ENCODE peak calls at places on chromosomes 11 and 22, in six cellular contexts. One of them, this sample, is unnamed.

GRCh38 chr11:119344291-119345010 is 2.1 kb downstream of the MFRP start:
- DNase-seq in type B pancreatic cell: no peak
- DNase-seq in SK-N-SH: no peak
- DNase-seq in A549: no peak
- DNase-seq in AG10803: no peak
- DNase-seq in fibroblast of pulmonary artery: no peak
- DNase-seq in this sample: no peak

GRCh38 chr11:128714121-128714520 is 20.2 kb downstream of the FLI1 start:
- DNase-seq in fibroblast of pulmonary artery: no peak
- DNase-seq in type B pancreatic cell: no peak
- DNase-seq in A549: no peak
- DNase-seq in AG10803: no peak
- DNase-seq in SK-N-SH: no peak
- DNase-seq in this sample: no peak

GRCh38 chr11:65113361-65113756 is 1.7 kb downstream of the TM7SF2 start:
- DNase-seq in fibroblast of pulmonary artery: no peak
- DNase-seq in type B pancreatic cell: no peak
- DNase-seq in AG10803: no peak
- DNase-seq in A549: no peak
- DNase-seq in SK-N-SH: peak
- DNase-seq in this sample: no peak

GRCh38 chr11:72072348-72072747 is 8.0 kb downstream of the NUMA1 start:
- DNase-seq in type B pancreatic cell: no peak
- DNase-seq in fibroblast of pulmonary artery: peak
- DNase-seq in AG10803: peak
- DNase-seq in SK-N-SH: no peak
- DNase-seq in A549: peak
- DNase-seq in this sample: peak

GRCh38 chr22:36781656-36782627 is 6.0 kb upstream of the IFT27 start:
- DNase-seq in AG10803: peak
- DNase-seq in A549: peak
- DNase-seq in SK-N-SH: peak
- DNase-seq in type B pancreatic cell: peak
- DNase-seq in fibroblast of pulmonary artery: peak
- DNase-seq in this sample: peak

GRCh38 chr11:116510886-116511650 is 261.7 kb downstream of the BUD13 start:
- DNase-seq in SK-N-SH: no peak
- DNase-seq in A549: no peak
- DNase-seq in type B pancreatic cell: peak
- DNase-seq in AG10803: no peak
- DNase-seq in fibroblast of pulmonary artery: no peak
- DNase-seq in this sample: no peak

GRCh38 chr22:19120829-19121630 is 1.2 kb downstream of the DGCR2 start:
- DNase-seq in type B pancreatic cell: no peak
- DNase-seq in A549: peak
- DNase-seq in fibroblast of pulmonary artery: peak
- DNase-seq in AG10803: peak
- DNase-seq in SK-N-SH: no peak
- DNase-seq in this sample: no peak

GRCh38 chr11:34940026-34940677 is 23.7 kb downstream of the PDHX start:
- DNase-seq in SK-N-SH: no peak
- DNase-seq in A549: no peak
- DNase-seq in fibroblast of pulmonary artery: peak
- DNase-seq in type B pancreatic cell: no peak
- DNase-seq in AG10803: peak
- DNase-seq in this sample: no peak

GRCh38 chr11:67054851-67055523 is 1.7 kb upstream of the RHOD start:
- DNase-seq in A549: peak
- DNase-seq in type B pancreatic cell: peak
- DNase-seq in fibroblast of pulmonary artery: peak
- DNase-seq in AG10803: peak
- DNase-seq in SK-N-SH: peak
- DNase-seq in this sample: peak

GRCh38 chr11:26905368-26905767 is 88.5 kb upstream of the FIBIN start:
- DNase-seq in type B pancreatic cell: no peak
- DNase-seq in A549: no peak
- DNase-seq in fibroblast of pulmonary artery: peak
- DNase-seq in AG10803: peak
- DNase-seq in SK-N-SH: peak
- DNase-seq in this sample: no peak

GRCh38 chr11:4495487-4495886 is 13.0 kb downstream of the OR52K1 start:
- DNase-seq in A549: no peak
- DNase-seq in AG10803: no peak
- DNase-seq in SK-N-SH: no peak
- DNase-seq in type B pancreatic cell: no peak
- DNase-seq in fibroblast of pulmonary artery: peak
- DNase-seq in this sample: no peak

GRCh38 chr22:19060356-19061009 is 61.7 kb downstream of the DGCR2 start:
- DNase-seq in type B pancreatic cell: peak
- DNase-seq in A549: peak
- DNase-seq in AG10803: no peak
- DNase-seq in fibroblast of pulmonary artery: no peak
- DNase-seq in SK-N-SH: no peak
- DNase-seq in this sample: no peak

GRCh38 chr11:118633979-118634378 is 26.6 kb downstream of the PHLDB1 start:
- DNase-seq in fibroblast of pulmonary artery: no peak
- DNase-seq in SK-N-SH: no peak
- DNase-seq in AG10803: peak
- DNase-seq in type B pancreatic cell: no peak
- DNase-seq in A549: no peak
- DNase-seq in this sample: no peak

GRCh38 chr11:1147792-1148191 is 10.0 kb upstream of the MUC5AC start:
- DNase-seq in AG10803: no peak
- DNase-seq in type B pancreatic cell: no peak
- DNase-seq in fibroblast of pulmonary artery: no peak
- DNase-seq in SK-N-SH: no peak
- DNase-seq in A549: no peak
- DNase-seq in this sample: no peak

GRCh38 chr11:117071344-117071787 is 26.9 kb downstream of the SIK3 start:
- DNase-seq in AG10803: peak
- DNase-seq in A549: peak
- DNase-seq in fibroblast of pulmonary artery: peak
- DNase-seq in type B pancreatic cell: no peak
- DNase-seq in SK-N-SH: no peak
- DNase-seq in this sample: no peak

GRCh38 chr11:17221968-17222367 is 14.2 kb upstream of the PIK3C2A start:
- DNase-seq in fibroblast of pulmonary artery: peak
- DNase-seq in type B pancreatic cell: no peak
- DNase-seq in A549: no peak
- DNase-seq in SK-N-SH: no peak
- DNase-seq in AG10803: peak
- DNase-seq in this sample: no peak

GRCh38 chr11:27837895-27838563 is 137.8 kb upstream of the BDNF start:
- DNase-seq in AG10803: no peak
- DNase-seq in A549: no peak
- DNase-seq in SK-N-SH: no peak
- DNase-seq in fibroblast of pulmonary artery: no peak
- DNase-seq in type B pancreatic cell: no peak
- DNase-seq in this sample: no peak

GRCh38 chr11:125954945-125955640 is 9.2 kb downstream of the VSIG10L2 start:
- DNase-seq in type B pancreatic cell: no peak
- DNase-seq in A549: no peak
- DNase-seq in fibroblast of pulmonary artery: no peak
- DNase-seq in SK-N-SH: no peak
- DNase-seq in AG10803: no peak
- DNase-seq in this sample: no peak

GRCh38 chr11:23727821-23728220 is 769.0 kb upstream of the LUZP2 start:
- DNase-seq in AG10803: peak
- DNase-seq in A549: peak
- DNase-seq in fibroblast of pulmonary artery: peak
- DNase-seq in type B pancreatic cell: no peak
- DNase-seq in SK-N-SH: no peak
- DNase-seq in this sample: no peak

GRCh38 chr11:23725752-23726151 is 771.1 kb upstream of the LUZP2 start:
- DNase-seq in AG10803: peak
- DNase-seq in SK-N-SH: no peak
- DNase-seq in fibroblast of pulmonary artery: peak
- DNase-seq in A549: no peak
- DNase-seq in type B pancreatic cell: no peak
- DNase-seq in this sample: no peak

GRCh38 chr11:23729088-23729487 is 767.8 kb upstream of the LUZP2 start:
- DNase-seq in fibroblast of pulmonary artery: no peak
- DNase-seq in A549: no peak
- DNase-seq in SK-N-SH: no peak
- DNase-seq in AG10803: no peak
- DNase-seq in type B pancreatic cell: no peak
- DNase-seq in this sample: no peak

DNA sequence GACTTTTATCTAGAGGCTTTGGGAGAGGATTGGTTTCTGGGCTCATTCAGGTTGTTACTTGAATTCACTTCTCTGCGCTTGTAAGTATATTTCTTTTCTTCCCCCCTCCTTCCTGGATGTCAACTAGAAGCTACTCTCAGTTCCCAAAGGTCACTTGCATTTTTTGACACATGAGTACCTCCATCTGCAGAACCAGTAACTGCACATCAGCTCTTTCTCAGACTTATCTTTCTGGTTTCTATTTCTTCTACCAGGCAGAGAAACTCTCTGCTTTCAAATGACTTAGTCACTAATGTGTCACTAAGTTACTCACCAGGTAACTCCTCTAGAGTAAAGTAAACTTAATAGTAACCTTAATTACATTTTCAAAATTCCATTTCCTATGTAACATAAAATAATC is 773.0 kb upstream of the LUZP2 start:
- DNase-seq in SK-N-SH: no peak
- DNase-seq in A549: no peak
- DNase-seq in AG10803: no peak
- DNase-seq in type B pancreatic cell: no peak
- DNase-seq in fibroblast of pulmonary artery: no peak
- DNase-seq in this sample: no peak
- TF ChIP-seq CTCF in SK-N-SH: no peak
- TF ChIP-seq CTCF in A549: no peak
- TF ChIP-seq CTCF in AG10803: no peak
- TF ChIP-seq CTCF in type B pancreatic cell: no peak
- TF ChIP-seq CTCF in fibroblast of pulmonary artery: no peak
- TF ChIP-seq CTCF in this sample: no peak

GRCh38 chr11:63904743-63905142 is 12.2 kb downstream of the RCOR2 start:
- DNase-seq in SK-N-SH: no peak
- DNase-seq in fibroblast of pulmonary artery: no peak
- DNase-seq in A549: no peak
- DNase-seq in type B pancreatic cell: no peak
- DNase-seq in AG10803: no peak
- DNase-seq in this sample: no peak

GRCh38 chr11:63905179-63905578 is 11.8 kb downstream of the RCOR2 start:
- DNase-seq in SK-N-SH: no peak
- DNase-seq in AG10803: no peak
- DNase-seq in fibroblast of pulmonary artery: no peak
- DNase-seq in A549: no peak
- DNase-seq in type B pancreatic cell: no peak
- DNase-seq in this sample: no peak

GRCh38 chr11:63903884-63904283 is 13.1 kb downstream of the RCOR2 start:
- DNase-seq in SK-N-SH: no peak
- DNase-seq in fibroblast of pulmonary artery: no peak
- DNase-seq in type B pancreatic cell: no peak
- DNase-seq in A549: no peak
- DNase-seq in AG10803: no peak
- DNase-seq in this sample: no peak

GRCh38 chr11:63897459-63898156 is 19.4 kb downstream of the RCOR2 start:
- DNase-seq in SK-N-SH: no peak
- DNase-seq in AG10803: no peak
- DNase-seq in A549: no peak
- DNase-seq in fibroblast of pulmonary artery: no peak
- DNase-seq in type B pancreatic cell: no peak
- DNase-seq in this sample: no peak

DNA sequence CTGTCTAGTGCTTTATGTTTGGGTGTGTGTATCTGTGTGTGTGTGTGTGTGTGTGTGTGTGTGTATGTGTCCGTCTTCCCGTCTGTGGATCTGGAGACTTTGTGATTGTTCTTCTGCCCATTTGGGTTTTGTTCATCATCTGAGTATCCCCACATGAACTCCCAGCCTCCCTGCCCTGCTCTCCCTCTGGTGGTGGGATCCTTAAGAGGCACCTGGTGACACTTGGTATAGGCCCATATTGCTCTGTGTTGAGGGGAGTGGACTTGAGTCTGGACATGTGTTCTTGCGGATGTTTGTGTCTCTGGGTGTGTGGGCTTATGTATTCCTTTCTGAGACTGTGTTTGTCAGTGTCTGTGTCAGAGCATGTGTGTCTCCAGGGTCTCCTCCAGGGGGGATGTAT is 15.3 kb downstream of the RCOR2 start:
- DNase-seq in type B pancreatic cell: no peak
- DNase-seq in SK-N-SH: peak
- DNase-seq in fibroblast of pulmonary artery: peak
- DNase-seq in AG10803: no peak
- DNase-seq in A549: peak
- DNase-seq in this sample: no peak
- TF ChIP-seq CTCF in type B pancreatic cell: peak
- TF ChIP-seq CTCF in SK-N-SH: peak
- TF ChIP-seq CTCF in fibroblast of pulmonary artery: peak
- TF ChIP-seq CTCF in AG10803: peak
- TF ChIP-seq CTCF in A549: peak
- TF ChIP-seq CTCF in this sample: peak

GRCh38 chr22:27408068-27408467 is 393.5 kb downstream of the MN1 start:
- DNase-seq in type B pancreatic cell: no peak
- DNase-seq in AG10803: no peak
- DNase-seq in A549: no peak
- DNase-seq in fibroblast of pulmonary artery: no peak
- DNase-seq in SK-N-SH: no peak
- DNase-seq in this sample: no peak

GRCh38 chr22:27406389-27406861 is 395.1 kb downstream of the MN1 start:
- DNase-seq in SK-N-SH: no peak
- DNase-seq in A549: no peak
- DNase-seq in fibroblast of pulmonary artery: no peak
- DNase-seq in type B pancreatic cell: no peak
- DNase-seq in AG10803: peak
- DNase-seq in this sample: no peak

GRCh38 chr22:27407369-27407985 is 394.1 kb downstream of the MN1 start:
- DNase-seq in SK-N-SH: no peak
- DNase-seq in AG10803: no peak
- DNase-seq in fibroblast of pulmonary artery: no peak
- DNase-seq in type B pancreatic cell: no peak
- DNase-seq in A549: no peak
- DNase-seq in this sample: no peak

GRCh38 chr22:27405672-27406388 is 395.7 kb downstream of the MN1 start:
- DNase-seq in A549: peak
- DNase-seq in AG10803: peak
- DNase-seq in SK-N-SH: peak
- DNase-seq in type B pancreatic cell: no peak
- DNase-seq in fibroblast of pulmonary artery: peak
- DNase-seq in this sample: no peak

DNA sequence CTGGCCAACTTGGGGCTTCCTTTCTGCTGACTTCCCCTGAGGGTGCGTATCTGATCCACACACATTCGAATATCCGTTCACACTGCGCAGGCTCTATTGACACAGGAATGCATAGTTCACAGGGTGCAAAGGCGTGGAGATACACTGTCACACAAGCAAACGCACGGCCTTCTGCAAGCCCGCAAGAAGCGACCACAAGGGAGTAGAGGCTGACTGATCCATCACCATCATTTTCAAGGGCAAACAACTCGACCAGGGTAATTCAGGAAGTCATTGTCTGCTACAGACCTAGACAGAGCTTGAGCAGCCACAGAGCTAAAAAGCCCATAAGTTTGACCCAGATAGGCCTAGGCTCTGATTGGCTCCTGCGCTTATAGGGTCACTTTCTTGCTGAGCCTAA is 392.3 kb downstream of the MN1 start:
- DNase-seq in fibroblast of pulmonary artery: no peak
- DNase-seq in AG10803: no peak
- DNase-seq in type B pancreatic cell: no peak
- DNase-seq in A549: no peak
- DNase-seq in SK-N-SH: no peak
- DNase-seq in this sample: no peak
- TF ChIP-seq CTCF in fibroblast of pulmonary artery: no peak
- TF ChIP-seq CTCF in AG10803: no peak
- TF ChIP-seq CTCF in type B pancreatic cell: no peak
- TF ChIP-seq CTCF in A549: no peak
- TF ChIP-seq CTCF in SK-N-SH: peak
- TF ChIP-seq CTCF in this sample: peak

GRCh38 chr11:68610452-68611116 is 73.8 kb upstream of the GAL start:
- DNase-seq in SK-N-SH: peak
- DNase-seq in type B pancreatic cell: no peak
- DNase-seq in fibroblast of pulmonary artery: peak
- DNase-seq in AG10803: peak
- DNase-seq in A549: peak
- DNase-seq in this sample: no peak
- TF ChIP-seq CTCF in SK-N-SH: peak
- TF ChIP-seq CTCF in type B pancreatic cell: peak
- TF ChIP-seq CTCF in fibroblast of pulmonary artery: peak
- TF ChIP-seq CTCF in AG10803: peak
- TF ChIP-seq CTCF in A549: no peak
- TF ChIP-seq CTCF in this sample: peak

This sample was measured in AG09319.